ENCODE peak calls at places on chromosome 20, in five cellular contexts. One of them, this sample, is unnamed.

GRCh38 chr20:25227317-25227831 is 20.5 kb upstream of the PYGB start:
- DNase-seq in K562: peak
- DNase-seq in GM12878: no peak
- DNase-seq in HepG2: peak
- DNase-seq in H1: no peak
- DNase-seq in this sample: no peak

GRCh38 chr20:14434379-14435136 is 97.1 kb upstream of the FLRT3 start:
- DNase-seq in K562: no peak
- DNase-seq in HepG2: no peak
- DNase-seq in H1: no peak
- DNase-seq in GM12878: no peak
- DNase-seq in this sample: no peak

GRCh38 chr20:34461779-34462087 is 54.5 kb upstream of the DYNLRB1 start:
- DNase-seq in H1: no peak
- DNase-seq in HepG2: no peak
- DNase-seq in GM12878: no peak
- DNase-seq in K562: no peak
- DNase-seq in this sample: no peak

GRCh38 chr20:61520761-61521460 is 268.9 kb downstream of the CDH4 start:
- DNase-seq in K562: peak
- DNase-seq in H1: no peak
- DNase-seq in HepG2: no peak
- DNase-seq in GM12878: no peak
- DNase-seq in this sample: no peak

GRCh38 chr20:33753763-33754162 is 22.0 kb downstream of the ZNF341 start:
- DNase-seq in GM12878: no peak
- DNase-seq in H1: no peak
- DNase-seq in K562: no peak
- DNase-seq in HepG2: no peak
- DNase-seq in this sample: no peak

GRCh38 chr20:14928083-14928482 is 590.7 kb upstream of the FLRT3 start:
- DNase-seq in H1: no peak
- DNase-seq in K562: no peak
- DNase-seq in HepG2: no peak
- DNase-seq in GM12878: no peak
- DNase-seq in this sample: no peak

GRCh38 chr20:24979036-24979960 is 13.3 kb downstream of the APMAP start:
- DNase-seq in GM12878: no peak
- DNase-seq in H1: peak
- DNase-seq in K562: no peak
- DNase-seq in HepG2: no peak
- DNase-seq in this sample: no peak

GRCh38 chr20:2244993-2245392 is 50.8 kb upstream of the TGM3 start:
- DNase-seq in K562: no peak
- DNase-seq in GM12878: no peak
- DNase-seq in HepG2: no peak
- DNase-seq in H1: no peak
- DNase-seq in this sample: no peak

GRCh38 chr20:32123088-32123487 is 13.6 kb downstream of the TM9SF4 start:
- DNase-seq in H1: no peak
- DNase-seq in HepG2: no peak
- DNase-seq in GM12878: no peak
- DNase-seq in K562: no peak
- DNase-seq in this sample: no peak

GRCh38 chr20:3730803-3731370 is 1.6 kb upstream of the HSPA12B start:
- DNase-seq in HepG2: no peak
- DNase-seq in H1: no peak
- DNase-seq in K562: no peak
- DNase-seq in GM12878: no peak
- DNase-seq in this sample: no peak

GRCh38 chr20:2300420-2300819 is 4.6 kb downstream of the TGM3 start:
- DNase-seq in K562: peak
- DNase-seq in GM12878: no peak
- DNase-seq in H1: no peak
- DNase-seq in HepG2: no peak
- DNase-seq in this sample: no peak

GRCh38 chr20:6053064-6053775 is 640 bp downstream of the LRRN4 start:
- DNase-seq in H1: no peak
- DNase-seq in HepG2: no peak
- DNase-seq in K562: no peak
- DNase-seq in GM12878: no peak
- DNase-seq in this sample: no peak

GRCh38 chr20:35617397-35618031 is 1.9 kb downstream of the SPAG4 start:
- DNase-seq in K562: peak
- DNase-seq in GM12878: peak
- DNase-seq in HepG2: peak
- DNase-seq in H1: peak
- DNase-seq in this sample: no peak

GRCh38 chr20:37976862-37977261 is 56.4 kb downstream of the TTI1 start:
- DNase-seq in GM12878: no peak
- DNase-seq in H1: peak
- DNase-seq in K562: no peak
- DNase-seq in HepG2: no peak
- DNase-seq in this sample: no peak

GRCh38 chr20:43949741-43950618 is 35.3 kb downstream of the TOX2 start:
- DNase-seq in HepG2: no peak
- DNase-seq in H1: no peak
- DNase-seq in K562: peak
- DNase-seq in GM12878: peak
- DNase-seq in this sample: no peak

GRCh38 chr20:7272512-7272911 is 505.0 kb downstream of the BMP2 start:
- DNase-seq in GM12878: no peak
- DNase-seq in K562: no peak
- DNase-seq in HepG2: no peak
- DNase-seq in H1: no peak
- DNase-seq in this sample: no peak

GRCh38 chr20:38725959-38726848 is 1.9 kb downstream of the SLC32A1 start:
- DNase-seq in K562: peak
- DNase-seq in GM12878: no peak
- DNase-seq in H1: peak
- DNase-seq in HepG2: peak
- DNase-seq in this sample: no peak

GRCh38 chr20:44027686-44028340 is 113.2 kb downstream of the TOX2 start:
- DNase-seq in K562: no peak
- DNase-seq in H1: no peak
- DNase-seq in HepG2: no peak
- DNase-seq in GM12878: no peak
- DNase-seq in this sample: no peak

GRCh38 chr20:57211949-57212889 is 54.2 kb downstream of the BMP7 start:
- DNase-seq in H1: peak
- DNase-seq in GM12878: no peak
- DNase-seq in HepG2: peak
- DNase-seq in K562: no peak
- DNase-seq in this sample: peak

GRCh38 chr20:57308451-57309410 is 20.9 kb upstream of the SPO11 start:
- DNase-seq in K562: peak
- DNase-seq in HepG2: no peak
- DNase-seq in GM12878: no peak
- DNase-seq in H1: no peak
- DNase-seq in this sample: no peak

GRCh38 chr20:11807070-11807741 is 110.5 kb upstream of the BTBD3 start:
- DNase-seq in HepG2: no peak
- DNase-seq in H1: no peak
- DNase-seq in GM12878: no peak
- DNase-seq in K562: no peak
- DNase-seq in this sample: no peak

GRCh38 chr20:57993738-57994431 is 234.6 kb downstream of the ANKRD60 start:
- DNase-seq in K562: no peak
- DNase-seq in H1: no peak
- DNase-seq in GM12878: no peak
- DNase-seq in HepG2: no peak
- DNase-seq in this sample: no peak

GRCh38 chr20:326645-327031 is 1.3 kb downstream of the SOX12 start:
- DNase-seq in K562: peak
- DNase-seq in HepG2: no peak
- DNase-seq in H1: no peak
- DNase-seq in GM12878: no peak
- DNase-seq in this sample: no peak

GRCh38 chr20:56347628-56348305 is 11.0 kb upstream of the FAM210B start:
- DNase-seq in H1: no peak
- DNase-seq in HepG2: no peak
- DNase-seq in K562: no peak
- DNase-seq in GM12878: no peak
- DNase-seq in this sample: no peak

DNA sequence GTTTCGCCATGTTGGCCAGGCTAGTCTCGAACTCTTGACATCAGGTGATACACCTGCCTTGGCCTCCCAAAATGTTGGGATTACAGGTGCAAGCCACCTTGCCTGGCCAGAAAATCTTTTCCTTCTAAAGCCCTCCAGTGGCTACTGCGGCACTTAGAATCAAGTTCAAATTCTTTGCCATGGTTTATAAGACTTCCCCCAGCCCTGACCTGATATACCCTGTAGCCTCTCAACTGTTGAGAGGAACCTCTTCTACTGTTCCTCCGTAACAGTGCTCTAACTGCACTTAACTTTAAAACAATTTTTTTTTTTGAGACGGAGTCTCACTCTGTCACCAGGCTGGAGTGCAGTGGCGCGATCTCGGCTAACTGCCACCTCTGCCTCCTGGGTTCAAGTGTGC is 235.6 kb downstream of the BCAS1 start:
- DNase-seq in GM12878: no peak
- DNase-seq in K562: no peak
- DNase-seq in H1: no peak
- DNase-seq in HepG2: no peak
- DNase-seq in this sample: no peak
- TF ChIP-seq ZNF274 in GM12878: no peak
- TF ChIP-seq ZNF274 in K562: no peak
- TF ChIP-seq ZNF274 in H1: no peak
- TF ChIP-seq ZNF274 in HepG2: no peak
- TF ChIP-seq ZNF274 in this sample: no peak

GRCh38 chr20:51132286-51132810 is 109.4 kb upstream of the KCNG1 start:
- DNase-seq in H1: no peak
- DNase-seq in K562: no peak
- DNase-seq in HepG2: no peak
- DNase-seq in GM12878: no peak
- DNase-seq in this sample: no peak
- TF ChIP-seq CEBPB in H1: no peak
- TF ChIP-seq CEBPB in K562: no peak
- TF ChIP-seq CEBPB in HepG2: no peak
- TF ChIP-seq CEBPB in GM12878: no peak
- TF ChIP-seq CEBPB in this sample: no peak

GRCh38 chr20:63032861-63033634 is 26.3 kb upstream of the BHLHE23 start:
- DNase-seq in H1: peak
- DNase-seq in HepG2: no peak
- DNase-seq in K562: no peak
- DNase-seq in GM12878: peak
- DNase-seq in this sample: no peak
- TF ChIP-seq ZNF274 in H1: no peak
- TF ChIP-seq ZNF274 in HepG2: no peak
- TF ChIP-seq ZNF274 in K562: no peak
- TF ChIP-seq ZNF274 in GM12878: no peak
- TF ChIP-seq ZNF274 in this sample: no peak

GRCh38 chr20:47670913-47671312 is 114.4 kb downstream of the SULF2 start:
- DNase-seq in HepG2: no peak
- DNase-seq in GM12878: no peak
- DNase-seq in H1: no peak
- DNase-seq in K562: no peak
- DNase-seq in this sample: no peak
- TF ChIP-seq CEBPB in HepG2: no peak
- TF ChIP-seq CEBPB in GM12878: no peak
- TF ChIP-seq CEBPB in H1: no peak
- TF ChIP-seq CEBPB in K562: no peak
- TF ChIP-seq CEBPB in this sample: no peak